ENCODE peak calls at places on chromosomes 11 and 22, in eight cellular contexts. One of them, this sample, is unnamed.

GRCh38 chr11:8033312-8033715 is 46.2 kb downstream of the EIF3F start:
- DNase-seq in fibroblast of the aortic adventitia: peak; percentile 89
- DNase-seq in CD8-positive, alpha-beta T cell: peak; percentile 67
- DNase-seq in IMR-90: peak; percentile 84
- DNase-seq in Calu3: peak; percentile 75
- DNase-seq in transverse colon: peak; percentile 72
- DNase-seq in AG09309: peak; percentile 44
- DNase-seq in GM20000: peak; percentile 87
- DNase-seq in this sample: peak; percentile 91

GRCh38 chr11:102345923-102346322 is 1.1 kb upstream of the BIRC2 start:
- DNase-seq in fibroblast of the aortic adventitia: peak; percentile 37
- DNase-seq in CD8-positive, alpha-beta T cell: no peak
- DNase-seq in IMR-90: peak; percentile 83
- DNase-seq in Calu3: peak; percentile 29
- DNase-seq in transverse colon: no peak
- DNase-seq in AG09309: no peak
- DNase-seq in GM20000: no peak
- DNase-seq in this sample: peak; percentile 68

GRCh38 chr11:43366597-43367121 is 7.9 kb downstream of the TTC17 start:
- DNase-seq in fibroblast of the aortic adventitia: no peak
- DNase-seq in CD8-positive, alpha-beta T cell: no peak
- DNase-seq in IMR-90: peak; percentile 84
- DNase-seq in Calu3: no peak
- DNase-seq in transverse colon: no peak
- DNase-seq in AG09309: no peak
- DNase-seq in GM20000: no peak
- DNase-seq in this sample: no peak

GRCh38 chr22:22942511-22943329 is 55.1 kb downstream of the IGLL5 start:
- DNase-seq in fibroblast of the aortic adventitia: peak; percentile 68
- DNase-seq in CD8-positive, alpha-beta T cell: peak; percentile 81
- DNase-seq in IMR-90: peak; percentile 51
- DNase-seq in Calu3: peak; percentile 63
- DNase-seq in transverse colon: peak; percentile 82
- DNase-seq in AG09309: no peak
- DNase-seq in GM20000: peak; percentile 46
- DNase-seq in this sample: peak; percentile 62

GRCh38 chr22:49015459-49015858 is 812.2 kb downstream of the BRD1 start:
- DNase-seq in fibroblast of the aortic adventitia: no peak
- DNase-seq in CD8-positive, alpha-beta T cell: peak; percentile 21
- DNase-seq in IMR-90: no peak
- DNase-seq in Calu3: no peak
- DNase-seq in transverse colon: no peak
- DNase-seq in AG09309: no peak
- DNase-seq in GM20000: no peak
- DNase-seq in this sample: no peak

GRCh38 chr22:47092896-47093311 is 330.5 kb downstream of the TBC1D22A start:
- DNase-seq in fibroblast of the aortic adventitia: peak; percentile 72
- DNase-seq in CD8-positive, alpha-beta T cell: no peak
- DNase-seq in IMR-90: peak; percentile 67
- DNase-seq in Calu3: no peak
- DNase-seq in transverse colon: no peak
- DNase-seq in AG09309: peak; percentile 28
- DNase-seq in GM20000: no peak
- DNase-seq in this sample: peak; percentile 80

GRCh38 chr11:35873721-35874120 is 70.1 kb upstream of the LDLRAD3 start:
- DNase-seq in fibroblast of the aortic adventitia: no peak
- DNase-seq in CD8-positive, alpha-beta T cell: no peak
- DNase-seq in IMR-90: no peak
- DNase-seq in Calu3: peak; percentile 4
- DNase-seq in transverse colon: no peak
- DNase-seq in AG09309: no peak
- DNase-seq in GM20000: no peak
- DNase-seq in this sample: no peak

GRCh38 chr11:10443152-10443551 is 11.9 kb upstream of the AMPD3 start:
- DNase-seq in fibroblast of the aortic adventitia: no peak
- DNase-seq in CD8-positive, alpha-beta T cell: no peak
- DNase-seq in IMR-90: peak; percentile 16
- DNase-seq in Calu3: no peak
- DNase-seq in transverse colon: no peak
- DNase-seq in AG09309: no peak
- DNase-seq in GM20000: no peak
- DNase-seq in this sample: no peak

GRCh38 chr11:123478352-123478986 is 48.4 kb downstream of the GRAMD1B start:
- DNase-seq in fibroblast of the aortic adventitia: peak; percentile 91
- DNase-seq in CD8-positive, alpha-beta T cell: peak; percentile 59
- DNase-seq in IMR-90: peak; percentile 85
- DNase-seq in Calu3: peak; percentile 30
- DNase-seq in transverse colon: peak; percentile 42
- DNase-seq in AG09309: no peak
- DNase-seq in GM20000: peak; percentile 47
- DNase-seq in this sample: peak; percentile 90

GRCh38 chr22:24417901-24418641 is 9.3 kb upstream of the ADORA2A start:
- DNase-seq in fibroblast of the aortic adventitia: peak; percentile 19
- DNase-seq in CD8-positive, alpha-beta T cell: no peak
- DNase-seq in IMR-90: peak; percentile 46
- DNase-seq in Calu3: no peak
- DNase-seq in transverse colon: no peak
- DNase-seq in AG09309: no peak
- DNase-seq in GM20000: no peak
- DNase-seq in this sample: peak; percentile 27

GRCh38 chr11:111344032-111344431 is 35.0 kb downstream of the POU2AF1 start:
- DNase-seq in fibroblast of the aortic adventitia: peak; percentile 97
- DNase-seq in CD8-positive, alpha-beta T cell: no peak
- DNase-seq in IMR-90: peak; percentile 79
- DNase-seq in Calu3: no peak
- DNase-seq in transverse colon: peak; percentile 51
- DNase-seq in AG09309: no peak
- DNase-seq in GM20000: no peak
- DNase-seq in this sample: peak; percentile 60

GRCh38 chr11:68370211-68371111 is 58.1 kb downstream of the LRP5 start:
- DNase-seq in fibroblast of the aortic adventitia: peak; percentile 15
- DNase-seq in CD8-positive, alpha-beta T cell: no peak
- DNase-seq in IMR-90: no peak
- DNase-seq in Calu3: no peak
- DNase-seq in transverse colon: peak; percentile 62
- DNase-seq in AG09309: no peak
- DNase-seq in GM20000: peak; percentile 95
- DNase-seq in this sample: no peak

GRCh38 chr11:15674756-15675155 is 560.0 kb downstream of the INSC start:
- DNase-seq in fibroblast of the aortic adventitia: no peak
- DNase-seq in CD8-positive, alpha-beta T cell: no peak
- DNase-seq in IMR-90: no peak
- DNase-seq in Calu3: no peak
- DNase-seq in transverse colon: no peak
- DNase-seq in AG09309: no peak
- DNase-seq in GM20000: no peak
- DNase-seq in this sample: no peak

GRCh38 chr22:31099386-31099785 is 8.0 kb downstream of the SELENOM start:
- DNase-seq in fibroblast of the aortic adventitia: no peak
- DNase-seq in CD8-positive, alpha-beta T cell: no peak
- DNase-seq in IMR-90: peak; percentile 40
- DNase-seq in Calu3: no peak
- DNase-seq in transverse colon: no peak
- DNase-seq in AG09309: no peak
- DNase-seq in GM20000: no peak
- DNase-seq in this sample: no peak

GRCh38 chr11:97033178-97033577 is 643.4 kb downstream of the JRKL start:
- DNase-seq in fibroblast of the aortic adventitia: no peak
- DNase-seq in CD8-positive, alpha-beta T cell: no peak
- DNase-seq in IMR-90: no peak
- DNase-seq in Calu3: no peak
- DNase-seq in transverse colon: no peak
- DNase-seq in AG09309: no peak
- DNase-seq in GM20000: no peak
- DNase-seq in this sample: no peak

GRCh38 chr11:119100246-119100959 is 1.2 kb downstream of the DPAGT1 start:
- DNase-seq in fibroblast of the aortic adventitia: peak; percentile 67
- DNase-seq in CD8-positive, alpha-beta T cell: no peak
- DNase-seq in IMR-90: peak; percentile 54
- DNase-seq in Calu3: peak; percentile 13
- DNase-seq in transverse colon: no peak
- DNase-seq in AG09309: no peak
- DNase-seq in GM20000: no peak
- DNase-seq in this sample: peak; percentile 75

GRCh38 chr11:118349475-118349874 is 5.3 kb downstream of the CD3G start:
- DNase-seq in fibroblast of the aortic adventitia: no peak
- DNase-seq in CD8-positive, alpha-beta T cell: no peak
- DNase-seq in IMR-90: no peak
- DNase-seq in Calu3: no peak
- DNase-seq in transverse colon: no peak
- DNase-seq in AG09309: no peak
- DNase-seq in GM20000: no peak
- DNase-seq in this sample: no peak

DNA sequence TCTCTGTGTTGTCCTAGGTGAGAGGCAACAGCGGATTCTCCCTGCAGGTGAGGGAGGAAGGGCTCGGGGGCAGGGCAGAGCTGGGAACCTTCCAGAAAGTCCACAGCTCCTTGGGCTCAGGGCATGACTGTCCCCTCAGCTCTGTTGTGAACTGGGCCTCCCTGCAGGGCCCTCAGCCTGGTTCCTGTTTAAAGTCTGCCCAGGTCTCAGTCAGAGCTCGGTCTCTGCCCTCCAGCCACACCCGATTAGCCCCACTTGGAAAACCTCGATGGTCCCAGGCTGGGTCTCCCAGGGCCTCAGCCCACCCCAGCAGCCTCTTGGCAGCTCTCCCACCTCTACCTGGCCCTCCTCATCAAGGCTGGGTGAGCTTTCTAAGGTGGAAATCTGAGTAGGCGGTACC is 65.3 kb upstream of the SLC22A12 start:
- DNase-seq in fibroblast of the aortic adventitia: no peak
- DNase-seq in CD8-positive, alpha-beta T cell: no peak
- DNase-seq in IMR-90: no peak
- DNase-seq in Calu3: no peak
- DNase-seq in transverse colon: no peak
- DNase-seq in AG09309: no peak
- DNase-seq in GM20000: no peak
- DNase-seq in this sample: no peak
- TF ChIP-seq CTCF in fibroblast of the aortic adventitia: no peak
- TF ChIP-seq CTCF in CD8-positive, alpha-beta T cell: no peak
- TF ChIP-seq CTCF in IMR-90: no peak
- TF ChIP-seq CTCF in Calu3: no peak
- TF ChIP-seq CTCF in transverse colon: no peak
- TF ChIP-seq CTCF in AG09309: no peak
- TF ChIP-seq CTCF in GM20000: no peak
- TF ChIP-seq CTCF in this sample: no peak

GRCh38 chr11:17760102-17761029 is 25.8 kb downstream of the KCNC1 start:
- DNase-seq in fibroblast of the aortic adventitia: peak; percentile 40
- DNase-seq in CD8-positive, alpha-beta T cell: no peak
- DNase-seq in IMR-90: peak; percentile 39
- DNase-seq in Calu3: peak; percentile 70
- DNase-seq in transverse colon: peak; percentile 69
- DNase-seq in AG09309: no peak
- DNase-seq in GM20000: peak; percentile 80
- DNase-seq in this sample: peak; percentile 53
- TF ChIP-seq CTCF in fibroblast of the aortic adventitia: peak; percentile 67
- TF ChIP-seq CTCF in CD8-positive, alpha-beta T cell: no peak
- TF ChIP-seq CTCF in IMR-90: peak; percentile 73
- TF ChIP-seq CTCF in Calu3: peak; percentile 72
- TF ChIP-seq CTCF in transverse colon: peak; percentile 81
- TF ChIP-seq CTCF in AG09309: peak; percentile 76
- TF ChIP-seq CTCF in GM20000: peak; percentile 12
- TF ChIP-seq CTCF in this sample: peak; percentile 72

DNA sequence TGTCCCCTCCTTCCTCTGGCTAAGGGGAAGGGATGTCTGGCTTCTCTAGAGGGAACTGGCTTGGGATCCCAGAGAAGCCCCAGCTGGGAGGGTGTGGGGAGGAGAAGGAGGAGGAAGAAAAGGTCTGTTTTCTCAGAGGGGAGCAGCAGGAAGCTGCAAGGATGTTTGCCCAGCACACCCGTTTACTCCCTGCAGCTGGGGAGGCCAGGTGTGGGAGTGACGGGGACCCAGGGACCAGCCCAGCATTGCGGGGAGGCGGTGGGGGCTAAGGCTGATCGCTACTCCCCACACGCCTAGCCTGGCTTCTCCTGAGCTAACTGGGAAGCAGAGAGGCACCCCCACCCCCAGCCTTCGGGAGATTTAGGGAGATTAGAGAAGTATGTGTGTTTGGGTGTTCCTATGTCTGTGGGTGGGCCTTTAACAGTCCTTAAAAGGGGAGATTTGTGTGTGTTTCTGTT is 3.9 kb downstream of the CREB3L1 start:
- DNase-seq in fibroblast of the aortic adventitia: peak; percentile 56
- DNase-seq in CD8-positive, alpha-beta T cell: no peak
- DNase-seq in IMR-90: peak; percentile 44
- DNase-seq in Calu3: no peak
- DNase-seq in transverse colon: peak; percentile 80
- DNase-seq in AG09309: no peak
- DNase-seq in GM20000: no peak
- DNase-seq in this sample: peak; percentile 39
- TF ChIP-seq CTCF in fibroblast of the aortic adventitia: no peak
- TF ChIP-seq CTCF in CD8-positive, alpha-beta T cell: no peak
- TF ChIP-seq CTCF in IMR-90: no peak
- TF ChIP-seq CTCF in Calu3: no peak
- TF ChIP-seq CTCF in transverse colon: no peak
- TF ChIP-seq CTCF in AG09309: no peak
- TF ChIP-seq CTCF in GM20000: no peak
- TF ChIP-seq CTCF in this sample: no peak

GRCh38 chr11:63911440-63911839 is 5.5 kb downstream of the RCOR2 start:
- DNase-seq in fibroblast of the aortic adventitia: no peak
- DNase-seq in CD8-positive, alpha-beta T cell: no peak
- DNase-seq in IMR-90: no peak
- DNase-seq in Calu3: no peak
- DNase-seq in transverse colon: no peak
- DNase-seq in AG09309: no peak
- DNase-seq in GM20000: peak; percentile 32
- DNase-seq in this sample: no peak

GRCh38 chr11:63913866-63914830 is 2.8 kb downstream of the RCOR2 start:
- DNase-seq in fibroblast of the aortic adventitia: no peak
- DNase-seq in CD8-positive, alpha-beta T cell: no peak
- DNase-seq in IMR-90: no peak
- DNase-seq in Calu3: no peak
- DNase-seq in transverse colon: no peak
- DNase-seq in AG09309: no peak
- DNase-seq in GM20000: peak; percentile 33
- DNase-seq in this sample: no peak

GRCh38 chr11:63911876-63912275 is 5.1 kb downstream of the RCOR2 start:
- DNase-seq in fibroblast of the aortic adventitia: no peak
- DNase-seq in CD8-positive, alpha-beta T cell: no peak
- DNase-seq in IMR-90: no peak
- DNase-seq in Calu3: no peak
- DNase-seq in transverse colon: no peak
- DNase-seq in AG09309: no peak
- DNase-seq in GM20000: peak; percentile 21
- DNase-seq in this sample: no peak

GRCh38 chr11:63910605-63911195 is 6.3 kb downstream of the RCOR2 start:
- DNase-seq in fibroblast of the aortic adventitia: no peak
- DNase-seq in CD8-positive, alpha-beta T cell: no peak
- DNase-seq in IMR-90: no peak
- DNase-seq in Calu3: no peak
- DNase-seq in transverse colon: no peak
- DNase-seq in AG09309: no peak
- DNase-seq in GM20000: peak; percentile 19
- DNase-seq in this sample: no peak

DNA sequence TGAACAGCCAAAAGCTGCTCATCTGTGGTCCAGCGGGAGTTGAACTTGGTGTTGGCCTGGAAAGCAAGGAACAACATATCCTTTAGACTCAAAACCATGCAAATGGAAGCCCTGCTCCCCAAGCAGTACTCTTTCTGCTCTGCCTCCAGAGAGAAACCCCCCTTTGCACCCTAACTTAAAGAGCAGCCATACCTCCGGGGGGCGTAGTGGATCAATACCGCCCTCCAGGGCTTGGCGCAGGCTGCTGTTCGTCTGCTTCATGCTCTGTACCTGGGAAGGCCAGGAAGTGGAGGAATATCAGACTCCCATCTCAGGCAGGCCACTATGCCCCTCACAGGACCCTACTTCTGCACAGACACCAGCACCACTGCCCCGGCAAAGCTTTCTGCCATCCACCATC is 4.3 kb downstream of the RCOR2 start:
- DNase-seq in fibroblast of the aortic adventitia: no peak
- DNase-seq in CD8-positive, alpha-beta T cell: no peak
- DNase-seq in IMR-90: no peak
- DNase-seq in Calu3: no peak
- DNase-seq in transverse colon: no peak
- DNase-seq in AG09309: no peak
- DNase-seq in GM20000: peak; percentile 31
- DNase-seq in this sample: no peak
- TF ChIP-seq CTCF in fibroblast of the aortic adventitia: no peak
- TF ChIP-seq CTCF in CD8-positive, alpha-beta T cell: no peak
- TF ChIP-seq CTCF in IMR-90: no peak
- TF ChIP-seq CTCF in Calu3: no peak
- TF ChIP-seq CTCF in transverse colon: no peak
- TF ChIP-seq CTCF in AG09309: no peak
- TF ChIP-seq CTCF in GM20000: no peak
- TF ChIP-seq CTCF in this sample: no peak